ENCODE peak calls at places on chromosomes 3 and 15, in eight cellular contexts. One of them, this sample, is unnamed.

GRCh38 chr3:42780892-42781700 is 8.0 kb upstream of the CCDC13 start:
- DNase-seq in epithelial cell of esophagus: peak; percentile 73
- DNase-seq in AG09319: no peak
- DNase-seq in lower leg skin: no peak
- DNase-seq in HCT116: peak; percentile 54
- DNase-seq in neural progenitor cell: peak; percentile 78
- DNase-seq in B cell: peak; percentile 43
- DNase-seq in psoas muscle: no peak
- DNase-seq in this sample: no peak

GRCh38 chr3:188077160-188077812 is 76.7 kb upstream of the LPP start:
- DNase-seq in epithelial cell of esophagus: no peak
- DNase-seq in AG09319: no peak
- DNase-seq in lower leg skin: no peak
- DNase-seq in HCT116: no peak
- DNase-seq in neural progenitor cell: no peak
- DNase-seq in B cell: no peak
- DNase-seq in psoas muscle: peak; percentile 53
- DNase-seq in this sample: no peak

GRCh38 chr15:58980351-58980939 is 7.0 kb upstream of the RNF111 start:
- DNase-seq in epithelial cell of esophagus: peak; percentile 46
- DNase-seq in AG09319: no peak
- DNase-seq in lower leg skin: no peak
- DNase-seq in HCT116: peak; percentile 32
- DNase-seq in neural progenitor cell: peak; percentile 14
- DNase-seq in B cell: no peak
- DNase-seq in psoas muscle: no peak
- DNase-seq in this sample: no peak

GRCh38 chr15:59691194-59691805 is 2.2 kb upstream of the BNIP2 start:
- DNase-seq in epithelial cell of esophagus: peak; percentile 62
- DNase-seq in AG09319: no peak
- DNase-seq in lower leg skin: no peak
- DNase-seq in HCT116: peak; percentile 39
- DNase-seq in neural progenitor cell: peak; percentile 37
- DNase-seq in B cell: peak; percentile 60
- DNase-seq in psoas muscle: no peak
- DNase-seq in this sample: no peak

GRCh38 chr3:124221286-124221821 is 229.4 kb upstream of the ROPN1 start:
- DNase-seq in epithelial cell of esophagus: no peak
- DNase-seq in AG09319: no peak
- DNase-seq in lower leg skin: no peak
- DNase-seq in HCT116: no peak
- DNase-seq in neural progenitor cell: no peak
- DNase-seq in B cell: no peak
- DNase-seq in psoas muscle: no peak
- DNase-seq in this sample: no peak

GRCh38 chr3:36677331-36678007 is 86.9 kb downstream of the DCLK3 start:
- DNase-seq in epithelial cell of esophagus: peak; percentile 95
- DNase-seq in AG09319: peak; percentile 54
- DNase-seq in lower leg skin: no peak
- DNase-seq in HCT116: peak; percentile 29
- DNase-seq in neural progenitor cell: peak; percentile 8
- DNase-seq in B cell: no peak
- DNase-seq in psoas muscle: no peak
- DNase-seq in this sample: no peak

GRCh38 chr3:187361835-187362234 is 6.3 kb upstream of the RTP4 start:
- DNase-seq in epithelial cell of esophagus: no peak
- DNase-seq in AG09319: no peak
- DNase-seq in lower leg skin: no peak
- DNase-seq in HCT116: no peak
- DNase-seq in neural progenitor cell: no peak
- DNase-seq in B cell: no peak
- DNase-seq in psoas muscle: no peak
- DNase-seq in this sample: no peak

GRCh38 chr3:179451335-179452165 is at the start of gene GNB4:
- DNase-seq in epithelial cell of esophagus: peak; percentile 88
- DNase-seq in AG09319: peak; percentile 54
- DNase-seq in lower leg skin: peak; percentile 94
- DNase-seq in HCT116: no peak
- DNase-seq in neural progenitor cell: peak; percentile 91
- DNase-seq in B cell: peak; percentile 66
- DNase-seq in psoas muscle: peak; percentile 80
- DNase-seq in this sample: peak; percentile 35

GRCh38 chr15:44662478-44663409 is 718 bp downstream of the SPG11 start:
- DNase-seq in epithelial cell of esophagus: peak; percentile 62
- DNase-seq in AG09319: no peak
- DNase-seq in lower leg skin: peak; percentile 94
- DNase-seq in HCT116: peak; percentile 34
- DNase-seq in neural progenitor cell: peak; percentile 64
- DNase-seq in B cell: peak; percentile 90
- DNase-seq in psoas muscle: peak; percentile 61
- DNase-seq in this sample: peak; percentile 81

GRCh38 chr15:43911235-43911661 is 84.4 kb downstream of the WDR76 start:
- DNase-seq in epithelial cell of esophagus: peak; percentile 73
- DNase-seq in AG09319: peak; percentile 73
- DNase-seq in lower leg skin: peak; percentile 91
- DNase-seq in HCT116: no peak
- DNase-seq in neural progenitor cell: no peak
- DNase-seq in B cell: no peak
- DNase-seq in psoas muscle: no peak
- DNase-seq in this sample: no peak

GRCh38 chr15:42796955-42797779 is 60.2 kb upstream of the CDAN1 start:
- DNase-seq in epithelial cell of esophagus: peak; percentile 17
- DNase-seq in AG09319: no peak
- DNase-seq in lower leg skin: no peak
- DNase-seq in HCT116: no peak
- DNase-seq in neural progenitor cell: peak; percentile 8
- DNase-seq in B cell: no peak
- DNase-seq in psoas muscle: no peak
- DNase-seq in this sample: no peak

GRCh38 chr3:178059124-178059523 is 477.1 kb upstream of the KCNMB2 start:
- DNase-seq in epithelial cell of esophagus: peak; percentile 4
- DNase-seq in AG09319: no peak
- DNase-seq in lower leg skin: no peak
- DNase-seq in HCT116: no peak
- DNase-seq in neural progenitor cell: no peak
- DNase-seq in B cell: no peak
- DNase-seq in psoas muscle: no peak
- DNase-seq in this sample: no peak

GRCh38 chr3:98343647-98344507 is 9.8 kb upstream of the OR5K4 start:
- DNase-seq in epithelial cell of esophagus: peak; percentile 72
- DNase-seq in AG09319: no peak
- DNase-seq in lower leg skin: no peak
- DNase-seq in HCT116: peak; percentile 29
- DNase-seq in neural progenitor cell: peak; percentile 81
- DNase-seq in B cell: no peak
- DNase-seq in psoas muscle: no peak
- DNase-seq in this sample: no peak

GRCh38 chr3:127814325-127814781 is 8.0 kb downstream of the MGLL start:
- DNase-seq in epithelial cell of esophagus: no peak
- DNase-seq in AG09319: no peak
- DNase-seq in lower leg skin: no peak
- DNase-seq in HCT116: no peak
- DNase-seq in neural progenitor cell: no peak
- DNase-seq in B cell: no peak
- DNase-seq in psoas muscle: no peak
- DNase-seq in this sample: no peak

GRCh38 chr15:71736286-71736947 is 73.9 kb upstream of the NR2E3 start:
- DNase-seq in epithelial cell of esophagus: no peak
- DNase-seq in AG09319: no peak
- DNase-seq in lower leg skin: no peak
- DNase-seq in HCT116: no peak
- DNase-seq in neural progenitor cell: peak; percentile 48
- DNase-seq in B cell: no peak
- DNase-seq in psoas muscle: no peak
- DNase-seq in this sample: no peak

GRCh38 chr3:104873331-104873730 is 493.4 kb upstream of the ALCAM start:
- DNase-seq in epithelial cell of esophagus: no peak
- DNase-seq in AG09319: no peak
- DNase-seq in lower leg skin: no peak
- DNase-seq in HCT116: no peak
- DNase-seq in neural progenitor cell: no peak
- DNase-seq in B cell: no peak
- DNase-seq in psoas muscle: no peak
- DNase-seq in this sample: no peak

GRCh38 chr3:40720863-40721262 is 196.1 kb downstream of the ZNF621 start:
- DNase-seq in epithelial cell of esophagus: no peak
- DNase-seq in AG09319: no peak
- DNase-seq in lower leg skin: no peak
- DNase-seq in HCT116: no peak
- DNase-seq in neural progenitor cell: peak; percentile 48
- DNase-seq in B cell: no peak
- DNase-seq in psoas muscle: no peak
- DNase-seq in this sample: no peak

GRCh38 chr3:194745427-194746184 is 59.9 kb downstream of the FAM43A start:
- DNase-seq in epithelial cell of esophagus: no peak
- DNase-seq in AG09319: no peak
- DNase-seq in lower leg skin: peak; percentile 68
- DNase-seq in HCT116: no peak
- DNase-seq in neural progenitor cell: no peak
- DNase-seq in B cell: no peak
- DNase-seq in psoas muscle: no peak
- DNase-seq in this sample: no peak

GRCh38 chr3:108736821-108737220 is 20.4 kb downstream of the RETNLB start:
- DNase-seq in epithelial cell of esophagus: peak; percentile 74
- DNase-seq in AG09319: no peak
- DNase-seq in lower leg skin: no peak
- DNase-seq in HCT116: no peak
- DNase-seq in neural progenitor cell: no peak
- DNase-seq in B cell: no peak
- DNase-seq in psoas muscle: no peak
- DNase-seq in this sample: no peak

GRCh38 chr3:30752961-30753360 is 141.5 kb downstream of the GADL1 start:
- DNase-seq in epithelial cell of esophagus: peak; percentile 88
- DNase-seq in AG09319: peak; percentile 28
- DNase-seq in lower leg skin: no peak
- DNase-seq in HCT116: no peak
- DNase-seq in neural progenitor cell: no peak
- DNase-seq in B cell: no peak
- DNase-seq in psoas muscle: peak; percentile 31
- DNase-seq in this sample: no peak

GRCh38 chr15:81160312-81161214 is 26.5 kb downstream of the CFAP161 start:
- DNase-seq in epithelial cell of esophagus: peak; percentile 83
- DNase-seq in AG09319: peak; percentile 89
- DNase-seq in lower leg skin: no peak
- DNase-seq in HCT116: no peak
- DNase-seq in neural progenitor cell: no peak
- DNase-seq in B cell: no peak
- DNase-seq in psoas muscle: peak; percentile 64
- DNase-seq in this sample: no peak

GRCh38 chr3:64357481-64357880 is 132.2 kb upstream of the PRICKLE2 start:
- DNase-seq in epithelial cell of esophagus: no peak
- DNase-seq in AG09319: no peak
- DNase-seq in lower leg skin: no peak
- DNase-seq in HCT116: no peak
- DNase-seq in neural progenitor cell: no peak
- DNase-seq in B cell: no peak
- DNase-seq in psoas muscle: no peak
- DNase-seq in this sample: no peak
- TF ChIP-seq CTCF in epithelial cell of esophagus: no peak
- TF ChIP-seq CTCF in AG09319: no peak
- TF ChIP-seq CTCF in lower leg skin: no peak
- TF ChIP-seq CTCF in HCT116: no peak
- TF ChIP-seq CTCF in neural progenitor cell: no peak
- TF ChIP-seq CTCF in B cell: no peak
- TF ChIP-seq CTCF in psoas muscle: no peak
- TF ChIP-seq CTCF in this sample: no peak

DNA sequence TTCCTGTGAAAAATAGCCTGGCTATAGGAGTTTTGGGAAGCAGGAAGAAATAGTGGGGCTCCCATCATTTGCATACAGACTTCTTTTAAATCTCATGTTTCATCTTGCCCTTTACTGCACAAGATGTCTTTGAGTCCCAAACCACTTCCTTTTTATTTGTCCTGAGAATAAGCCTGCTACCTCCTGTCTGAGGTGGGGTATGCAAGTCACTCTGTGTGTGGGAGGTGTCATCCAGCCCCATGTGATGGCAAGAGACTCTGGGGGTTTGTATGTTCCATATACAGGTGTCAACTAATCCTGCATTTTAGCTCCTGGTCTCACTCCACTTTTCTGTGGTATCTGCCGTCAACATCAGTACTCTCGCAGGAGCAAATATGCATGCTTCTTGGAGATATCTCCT is 102.0 kb downstream of the OTOL1 start:
- DNase-seq in epithelial cell of esophagus: no peak
- DNase-seq in AG09319: no peak
- DNase-seq in lower leg skin: no peak
- DNase-seq in HCT116: no peak
- DNase-seq in neural progenitor cell: no peak
- DNase-seq in B cell: no peak
- DNase-seq in psoas muscle: no peak
- DNase-seq in this sample: no peak
- TF ChIP-seq CTCF in epithelial cell of esophagus: no peak
- TF ChIP-seq CTCF in AG09319: no peak
- TF ChIP-seq CTCF in lower leg skin: no peak
- TF ChIP-seq CTCF in HCT116: no peak
- TF ChIP-seq CTCF in neural progenitor cell: no peak
- TF ChIP-seq CTCF in B cell: no peak
- TF ChIP-seq CTCF in psoas muscle: no peak
- TF ChIP-seq CTCF in this sample: no peak

GRCh38 chr15:64024172-64025050 is 21.9 kb downstream of the DAPK2 start:
- DNase-seq in epithelial cell of esophagus: no peak
- DNase-seq in AG09319: no peak
- DNase-seq in lower leg skin: no peak
- DNase-seq in HCT116: no peak
- DNase-seq in neural progenitor cell: no peak
- DNase-seq in B cell: no peak
- DNase-seq in psoas muscle: no peak
- DNase-seq in this sample: no peak
- TF ChIP-seq CTCF in epithelial cell of esophagus: no peak
- TF ChIP-seq CTCF in AG09319: no peak
- TF ChIP-seq CTCF in lower leg skin: no peak
- TF ChIP-seq CTCF in HCT116: peak; percentile 36
- TF ChIP-seq CTCF in neural progenitor cell: no peak
- TF ChIP-seq CTCF in B cell: no peak
- TF ChIP-seq CTCF in psoas muscle: no peak
- TF ChIP-seq CTCF in this sample: no peak

DNA sequence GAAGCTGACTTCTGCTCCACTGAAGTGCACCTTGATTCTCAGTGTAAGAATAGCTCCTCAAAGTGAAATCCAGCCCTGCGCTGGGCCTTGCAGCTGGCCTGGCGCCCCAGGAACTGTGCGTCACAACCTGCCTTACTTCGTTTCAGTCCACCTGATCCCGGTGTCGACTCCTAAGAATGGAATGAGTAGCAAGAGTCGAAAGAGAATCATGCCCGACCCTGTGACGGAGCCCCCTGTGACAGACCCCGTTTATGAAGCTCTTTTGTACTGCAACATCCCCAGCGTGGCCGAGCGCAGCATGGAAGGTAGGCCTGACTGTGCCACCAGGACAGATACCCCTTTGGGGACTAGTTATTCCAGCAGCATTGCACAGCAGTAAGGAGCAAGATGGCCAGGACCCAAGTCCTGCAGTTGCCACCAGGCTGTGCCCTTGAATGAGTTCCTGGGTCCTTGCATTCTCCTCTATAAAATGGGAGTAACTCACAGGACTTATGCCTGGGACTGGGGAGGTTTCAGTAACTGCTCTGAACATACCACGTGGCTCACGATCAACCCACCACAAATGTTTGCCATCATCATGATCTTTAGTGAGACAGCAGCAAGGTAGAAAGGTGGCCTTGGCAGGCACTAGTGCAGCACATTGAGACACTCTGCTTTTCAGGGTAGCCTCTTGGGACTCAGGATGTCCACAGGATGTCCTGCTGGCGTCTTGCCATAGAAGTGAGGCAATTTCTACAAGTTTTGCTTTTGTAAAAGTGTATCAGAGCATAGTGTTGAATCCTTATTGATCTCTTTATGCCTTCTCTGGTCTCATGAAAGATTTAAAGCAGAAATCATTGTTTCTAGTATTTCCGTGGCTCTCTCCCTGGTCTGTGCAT is 46.8 kb downstream of the PXYLP1 start:
- DNase-seq in epithelial cell of esophagus: peak; percentile 29
- DNase-seq in AG09319: no peak
- DNase-seq in lower leg skin: no peak
- DNase-seq in HCT116: no peak
- DNase-seq in neural progenitor cell: no peak
- DNase-seq in B cell: no peak
- DNase-seq in psoas muscle: no peak
- DNase-seq in this sample: no peak
- TF ChIP-seq CTCF in epithelial cell of esophagus: no peak
- TF ChIP-seq CTCF in AG09319: no peak
- TF ChIP-seq CTCF in lower leg skin: no peak
- TF ChIP-seq CTCF in HCT116: no peak
- TF ChIP-seq CTCF in neural progenitor cell: no peak
- TF ChIP-seq CTCF in B cell: no peak
- TF ChIP-seq CTCF in psoas muscle: no peak
- TF ChIP-seq CTCF in this sample: no peak

This sample was measured in natural killer cell.